ENCODE peak calls at places on chromosome 3, in eight cellular contexts. J, H, E, B, Q, A, U and R are unnamed samples.

GRCh38 chr3:15819576-15819975 is 21.8 kb upstream of the ANKRD28 start:
- DNase-seq in J (no peak), H (no peak), E (no peak), B (no peak), Q (no peak), A (no peak), U (no peak), R (no peak)

GRCh38 chr3:131804565-131805133 is 230.2 kb downstream of the CPNE4 start:
- DNase-seq in J (no peak), H (no peak), E (no peak), B (no peak), Q (no peak), A (no peak), U (no peak), R (peak; percentile 7)

GRCh38 chr3:112561085-112561692 is 573 bp downstream of the ATG3 start:
- DNase-seq in J (peak; percentile 74), H (peak; percentile 85), E (peak; percentile 35), B (peak; percentile 66), Q (peak; percentile 56), A (peak; percentile 58), U (peak; percentile 82), R (peak; percentile 74)

GRCh38 chr3:42632146-42632545 is 21.4 kb upstream of the ZBTB47 start:
- DNase-seq in J (no peak), H (peak; percentile 68), E (no peak), B (no peak), Q (no peak), A (no peak), U (peak; percentile 78), R (no peak)

GRCh38 chr3:25904248-25904647 is 114.4 kb downstream of the OXSM start:
- DNase-seq in J (no peak), H (no peak), E (no peak), B (no peak), Q (no peak), A (no peak), U (peak; percentile 13), R (no peak)

GRCh38 chr3:193776626-193777025 is 183.6 kb downstream of the OPA1 start:
- DNase-seq in J (no peak), H (no peak), E (no peak), B (no peak), Q (no peak), A (no peak), U (no peak), R (no peak)

GRCh38 chr3:73669268-73669667 is 44.5 kb upstream of the PDZRN3 start:
- DNase-seq in J (no peak), H (no peak), E (no peak), B (no peak), Q (no peak), A (no peak), U (no peak), R (no peak)

GRCh38 chr3:134974621-134975020 is 179.6 kb downstream of the EPHB1 start:
- DNase-seq in J (no peak), H (peak; percentile 78), E (no peak), B (no peak), Q (no peak), A (no peak), U (peak; percentile 35), R (no peak)

GRCh38 chr3:168705412-168705811 is 609.7 kb upstream of the GOLIM4 start:
- DNase-seq in J (no peak), H (no peak), E (no peak), B (no peak), Q (no peak), A (no peak), U (no peak), R (no peak)

GRCh38 chr3:186520436-186520835 is 23.7 kb downstream of the CRYGS start:
- DNase-seq in J (no peak), H (no peak), E (no peak), B (no peak), Q (no peak), A (no peak), U (no peak), R (no peak)

GRCh38 chr3:88149146-88149515 is 628 bp upstream of the C3orf38 start:
- DNase-seq in J (no peak), H (peak; percentile 8), E (no peak), B (no peak), Q (peak; percentile 36), A (no peak), U (peak; percentile 44), R (peak; percentile 2)

GRCh38 chr3:50303038-50303815 is at the start of gene HYAL1:
- DNase-seq in J (no peak), H (no peak), E (no peak), B (no peak), Q (no peak), A (no peak), U (peak; percentile 18), R (no peak)

GRCh38 chr3:148873928-148874326 is 8.8 kb downstream of the CPA3 start:
- DNase-seq in J (no peak), H (no peak), E (no peak), B (no peak), Q (no peak), A (no peak), U (no peak), R (no peak)

GRCh38 chr3:73611176-73611575 is 13.6 kb downstream of the PDZRN3 start:
- DNase-seq in J (no peak), H (no peak), E (no peak), B (no peak), Q (no peak), A (no peak), U (no peak), R (no peak)

GRCh38 chr3:113084777-113085176 is 94.0 kb downstream of the GTPBP8 start:
- DNase-seq in J (no peak), H (peak; percentile 93), E (no peak), B (no peak), Q (no peak), A (no peak), U (peak; percentile 25), R (peak; percentile 70)

GRCh38 chr3:182133752-182134151 is 422.0 kb downstream of the SOX2 start:
- DNase-seq in J (no peak), H (peak; percentile 49), E (no peak), B (no peak), Q (no peak), A (no peak), U (peak; percentile 58), R (no peak)

GRCh38 chr3:194323785-194324735 is 27.1 kb downstream of the CPN2 start:
- DNase-seq in J (peak; percentile 18), H (no peak), E (peak; percentile 32), B (no peak), Q (peak; percentile 45), A (no peak), U (no peak), R (peak; percentile 42)

GRCh38 chr3:64104691-64105101 is 81.4 kb upstream of the PSMD6 start:
- DNase-seq in J (no peak), H (peak; percentile 52), E (no peak), B (no peak), Q (no peak), A (no peak), U (peak; percentile 98), R (no peak)

GRCh38 chr3:185552358-185552877 is at the start of gene LIPH:
- DNase-seq in J (no peak), H (peak; percentile 62), E (no peak), B (no peak), Q (peak; percentile 13), A (no peak), U (peak; percentile 66), R (peak; percentile 58)

GRCh38 chr3:42020681-42021307 is 58.9 kb upstream of the ULK4 start:
- DNase-seq in J (no peak), H (peak; percentile 92), E (no peak), B (no peak), Q (no peak), A (no peak), U (peak; percentile 92), R (peak; percentile 15)

GRCh38 chr3:69710153-69710977 is 28.9 kb upstream of the MITF start:
- DNase-seq in J (no peak), H (peak; percentile 72), E (no peak), B (no peak), Q (no peak), A (no peak), U (peak; percentile 15), R (no peak)

GRCh38 chr3:50213383-50213782 is 8.3 kb downstream of the SLC38A3 start:
- DNase-seq in J (no peak), H (no peak), E (no peak), B (no peak), Q (no peak), A (no peak), U (no peak), R (no peak)

GRCh38 chr3:63478962-63479660 is 173.4 kb upstream of the SNTN start:
- DNase-seq in J (no peak), H (no peak), E (no peak), B (no peak), Q (no peak), A (no peak), U (no peak), R (no peak)

GRCh38 chr3:135240426-135240825 is 445.4 kb downstream of the EPHB1 start:
- DNase-seq in J (no peak), H (peak; percentile 20), E (no peak), B (no peak), Q (no peak), A (no peak), U (no peak), R (no peak)

GRCh38 chr3:48275292-48276027 is 34.6 kb downstream of the ZNF589 start:
- DNase-seq in J (no peak), H (no peak), E (no peak), B (no peak), Q (no peak), A (no peak), U (peak; percentile 28), R (no peak)

GRCh38 chr3:72999971-73000370 is 3.4 kb downstream of the PPP4R2 start:
- DNase-seq in J (no peak), H (no peak), E (peak; percentile 14), B (no peak), Q (no peak), A (no peak), U (no peak), R (no peak)

GRCh38 chr3:99909714-99910508 is 92.2 kb downstream of the CMSS1 start:
- DNase-seq in J (no peak), H (no peak), E (no peak), B (no peak), Q (no peak), A (no peak), U (peak; percentile 87), R (peak; percentile 70)

GRCh38 chr3:193348686-193349085 is 29.9 kb downstream of the ATP13A5 start:
- DNase-seq in J (no peak), H (no peak), E (no peak), B (no peak), Q (no peak), A (no peak), U (no peak), R (no peak)

GRCh38 chr3:127734754-127735473 is 62.2 kb downstream of the ABTB1 start:
- DNase-seq in J (no peak), H (peak; percentile 100), E (no peak), B (no peak), Q (no peak), A (no peak), U (peak; percentile 64), R (peak; percentile 98)

GRCh38 chr3:131591394-131591990 is 88.7 kb upstream of the MRPL3 start:
- DNase-seq in J (no peak), H (peak; percentile 75), E (no peak), B (no peak), Q (no peak), A (no peak), U (peak; percentile 20), R (peak; percentile 12)

GRCh38 chr3:148513066-148513671 is 184.5 kb upstream of the AGTR1 start:
- DNase-seq in J (no peak), H (peak; percentile 69), E (no peak), B (no peak), Q (no peak), A (no peak), U (peak; percentile 33), R (no peak)

GRCh38 chr3:144491333-144491732 is 519.7 kb downstream of the DIPK2A start:
- DNase-seq in J (no peak), H (peak; percentile 36), E (no peak), B (no peak), Q (no peak), A (no peak), U (no peak), R (no peak)

GRCh38 chr3:147758786-147759185 is 349.6 kb downstream of the ZIC1 start:
- DNase-seq in J (no peak), H (no peak), E (no peak), B (no peak), Q (no peak), A (no peak), U (no peak), R (no peak)

GRCh38 chr3:192817053-192817452 is 89.7 kb upstream of the FGF12 start:
- DNase-seq in J (no peak), H (no peak), E (no peak), B (no peak), Q (no peak), A (no peak), U (peak; percentile 83), R (no peak)